ENCODE peak calls at places on chromosomes 4 and X, in seven cellular contexts. G, E, P, H, Y, M and Q are unnamed samples.
A peak's percentile ranks its signal among the peaks of the same experiment; 100 is the strongest.

GRCh38 chrX:16822723-16823122 is 36.5 kb downstream of the TXLNG start:
- DNase-seq in P (no peak), H (no peak), M (no peak), G (no peak), Y (no peak), E (no peak), Q (no peak)

GRCh38 chr4:48974979-48975640 is 11.0 kb upstream of the CWH43 start:
- DNase-seq in H (no peak), E (no peak), G (no peak), P (no peak), M (no peak), Y (no peak), Q (no peak)

GRCh38 chrX:9390693-9391368 is 74.0 kb upstream of the TBL1X start:
- DNase-seq in P (no peak), H (no peak), G (no peak), E (no peak), M (no peak), Y (no peak), Q (no peak)

GRCh38 chrX:107731831-107732502 is 43.6 kb downstream of the TSC22D3 start:
- DNase-seq in G (peak; percentile 72), Y (peak; percentile 83), H (peak; percentile 42), M (no peak), E (peak; percentile 42), P (no peak), Q (no peak)

GRCh38 chr4:184039963-184040383 is 134.9 kb downstream of the STOX2 start:
- DNase-seq in M (no peak), H (no peak), E (peak; percentile 62), P (no peak), G (no peak), Y (no peak), Q (no peak)

GRCh38 chrX:19758536-19758935 is 128.9 kb downstream of the SH3KBP1 start:
- DNase-seq in Y (no peak), P (peak; percentile 26), H (no peak), M (no peak), G (no peak), E (no peak), Q (no peak)

GRCh38 chr4:53693408-53693807 is 102.1 kb upstream of the LNX1 start:
- DNase-seq in Y (peak; percentile 12), G (no peak), P (no peak), E (no peak), M (no peak), H (no peak), Q (no peak)

GRCh38 chrX:139831017-139831416 is 101.8 kb downstream of the ATP11C start:
- DNase-seq in M (no peak), H (no peak), G (no peak), Y (no peak), E (no peak), P (no peak), Q (no peak)

GRCh38 chr4:103060453-103061148 is 16.0 kb downstream of the SLC9B2 start:
- DNase-seq in M (no peak), E (no peak), H (no peak), P (no peak), Y (no peak), G (no peak), Q (no peak)

GRCh38 chr4:175369087-175369486 is 443.0 kb downstream of the GPM6A start:
- DNase-seq in P (no peak), H (no peak), Y (no peak), M (no peak), E (no peak), G (no peak), Q (no peak)

GRCh38 chr4:2363951-2364653 is 54.3 kb downstream of the ZFYVE28 start:
- DNase-seq in P (no peak), G (no peak), E (no peak), M (no peak), Y (no peak), H (no peak), Q (no peak)

GRCh38 chr4:106266201-106266600 is 49.8 kb downstream of the TBCK start:
- DNase-seq in Y (peak; percentile 63), G (peak; percentile 10), H (peak; percentile 34), M (peak; percentile 7), E (peak; percentile 53), P (peak; percentile 73), Q (peak; percentile 13)

GRCh38 chrX:76850851-76851250 is 423.3 kb downstream of the MAGEE1 start:
- DNase-seq in M (no peak), H (no peak), E (peak; percentile 34), G (no peak), P (no peak), Y (peak; percentile 0), Q (no peak)

DNA sequence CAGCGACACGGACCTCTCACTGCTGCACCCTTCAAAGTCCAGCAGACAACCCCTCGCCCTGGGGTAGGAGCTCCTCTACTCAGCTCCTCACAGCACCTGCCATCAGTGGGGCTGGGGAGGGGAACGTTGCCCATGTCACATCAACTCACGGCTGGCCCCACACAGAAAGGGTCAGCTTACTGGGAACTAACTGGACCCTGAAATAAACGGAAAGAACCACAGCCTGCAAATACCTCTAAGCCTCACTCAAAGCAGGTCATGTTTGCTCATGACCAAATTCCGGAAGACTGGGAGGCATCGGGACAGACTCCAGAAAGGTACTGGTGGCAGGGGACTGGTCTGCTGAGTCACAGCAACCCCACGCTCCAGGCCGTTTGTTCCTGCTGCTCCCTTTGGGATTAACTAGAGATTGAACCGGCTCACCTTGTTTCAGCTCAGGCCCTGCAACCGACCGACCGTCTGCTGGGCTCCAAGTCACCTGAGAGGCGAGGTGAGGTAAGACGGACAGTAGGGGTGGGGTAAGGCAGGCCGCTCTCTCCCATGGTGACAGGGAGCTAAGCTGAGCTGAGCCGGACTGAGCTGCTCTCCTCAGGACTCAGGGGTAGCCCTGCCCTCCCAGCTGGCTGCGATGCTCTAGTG is 5.6 kb downstream of the G6PD start:
- DNase-seq in G (no peak), P (peak; percentile 89), M (no peak), E (no peak), Y (peak; percentile 77), H (no peak), Q (no peak)
- TF ChIP-seq REST in G (no peak), P (no peak), M (no peak), E (no peak), Y (no peak), H (no peak), Q (no peak)

GRCh38 chrX:130118941-130119640 is 8.8 kb upstream of the ELF4 start:
- DNase-seq in H (no peak), Y (no peak), G (no peak), P (no peak), E (no peak), M (no peak), Q (no peak)
- H3K4me3 ChIP-seq in H (no peak overlapping the region), Y (no peak overlapping the region), G (no peak overlapping the region), P (peak overlapping the region; percentile 39), E (no peak overlapping the region), M (no peak overlapping the region), Q (peak overlapping the region; percentile 43)

DNA sequence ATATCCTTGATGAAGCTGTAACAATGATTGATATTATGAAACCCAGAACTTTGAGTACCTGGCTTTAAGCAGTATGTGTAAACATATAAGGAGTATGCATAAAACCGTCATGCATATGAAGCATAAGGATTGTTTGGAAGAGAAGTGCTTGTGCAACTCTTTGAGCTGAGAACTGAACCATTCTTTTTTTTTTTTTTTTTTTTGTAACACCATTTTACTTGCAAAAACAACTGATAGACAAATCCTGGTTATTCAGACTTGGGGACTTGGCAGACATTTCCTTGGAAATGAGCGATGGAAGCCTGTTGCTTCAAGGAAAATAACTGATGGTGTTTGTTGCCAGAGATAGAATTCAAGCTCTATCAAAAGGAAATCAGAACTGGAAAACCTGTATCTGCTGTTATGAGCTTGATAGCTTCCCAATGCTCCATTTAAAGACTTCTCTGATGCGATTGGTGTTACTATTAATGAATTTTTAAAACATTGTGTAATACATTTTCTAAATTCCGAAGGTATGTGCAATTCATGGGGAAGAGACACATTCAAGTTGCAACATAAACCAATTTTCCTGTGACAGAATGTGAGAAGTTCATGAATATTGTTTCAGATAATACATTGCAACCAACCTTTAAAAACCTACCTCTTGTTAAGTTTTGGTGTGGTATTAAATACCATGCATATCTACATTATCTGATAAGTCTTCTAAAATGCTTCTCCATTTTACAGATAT is 47.0 kb upstream of the FAT1 start:
- DNase-seq in M (no peak), Y (no peak), E (no peak), G (no peak), H (no peak), P (no peak), Q (no peak)
- TF ChIP-seq REST in M (no peak), Y (no peak), E (no peak), G (no peak), H (no peak), P (no peak), Q (no peak)

DNA sequence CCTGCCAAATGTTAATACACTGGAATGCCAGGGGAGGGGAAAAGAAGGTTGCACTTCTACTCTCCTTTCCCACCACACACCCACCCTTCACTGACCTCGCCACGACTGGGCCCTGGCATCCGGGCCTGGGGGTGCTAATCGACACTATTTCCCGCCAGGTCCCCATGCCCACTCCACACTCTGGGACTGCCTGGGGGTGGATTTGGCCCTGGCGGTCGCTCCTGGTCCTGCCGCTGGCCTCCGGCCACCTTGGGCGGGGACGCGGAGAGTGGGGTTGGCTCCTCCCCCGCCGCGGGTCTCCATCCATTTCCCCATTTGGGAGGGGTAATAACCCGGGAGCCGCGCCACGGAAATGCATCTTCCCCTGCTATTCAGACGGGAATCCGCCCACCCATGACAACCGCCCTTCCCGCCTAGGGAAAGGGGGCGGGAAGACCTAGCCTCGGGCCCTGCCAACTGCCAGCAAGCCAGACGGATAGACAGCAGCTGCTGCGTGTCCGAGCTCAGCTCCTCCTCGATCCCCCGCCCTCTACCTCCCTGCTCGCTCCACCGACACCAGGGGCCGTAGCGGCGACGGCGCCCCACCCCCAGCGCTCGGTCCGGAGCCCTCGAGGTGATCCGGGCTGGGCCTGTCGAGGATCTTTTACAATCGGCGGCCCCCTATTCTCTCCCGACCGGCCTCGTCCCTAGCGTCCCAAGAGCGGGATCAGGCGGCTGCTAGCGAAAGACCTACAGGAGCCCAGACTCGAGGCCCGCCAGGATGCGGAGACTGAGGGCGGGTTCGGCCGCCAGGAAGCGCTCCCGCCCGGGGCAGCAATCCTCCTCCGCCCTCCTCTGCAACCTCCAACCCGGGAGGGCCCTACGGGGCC is 78.0 kb downstream of the RLIM start:
- DNase-seq in Y (no peak), P (no peak), E (peak; percentile 60), G (peak; percentile 37), M (no peak), H (no peak), Q (no peak)
- H3K4me3 ChIP-seq in Y (peak overlapping the region; percentile 37), P (peak overlapping the region; percentile 42), E (peak overlapping the region; percentile 60), G (no peak overlapping the region), M (peak overlapping the region; percentile 63), H (no peak overlapping the region), Q (peak overlapping the region; percentile 52)

GRCh38 chrX:1534321-1535168 is 2.4 kb downstream of the P2RY8 start:
- DNase-seq in M (no peak), G (peak; percentile 43), P (no peak), H (no peak), E (peak; percentile 48), Y (no peak), Q (no peak)
- TF ChIP-seq REST in M (no peak), G (no peak), P (no peak), H (no peak), E (no peak), Y (no peak), Q (no peak)